ENCODE peak calls at places on chromosomes 5 and 9, in four cellular contexts. L is ovary, U is cardiac fibroblast, V is HFFc6. R is an unnamed sample.

GRCh38 chr5:171601266-171601881 is 181.9 kb downstream of the FGF18 start:
- DNase-seq in V (no peak), L (no peak), U (no peak), R (no peak)

GRCh38 chr5:175696139-175696854 is 38.4 kb downstream of the HRH2 start:
- DNase-seq in L (peak), V (no peak), U (peak), R (no peak)

GRCh38 chr9:81370096-81370495 is 319.3 kb downstream of the TLE1 start:
- DNase-seq in U (no peak), L (no peak), V (no peak), R (no peak)

GRCh38 chr5:109759304-109759703 is 69.6 kb downstream of the MAN2A1 start:
- DNase-seq in U (peak), V (peak), L (no peak), R (no peak)

GRCh38 chr9:3768698-3769458 is 243.1 kb upstream of the RFX3 start:
- DNase-seq in U (peak), L (no peak), V (peak), R (peak)

GRCh38 chr5:122392844-122393243 is 80.8 kb downstream of the SNCAIP start:
- DNase-seq in V (no peak), L (no peak), U (peak), R (peak)

GRCh38 chr9:124284940-124285441 is 27.2 kb downstream of the NEK6 start:
- DNase-seq in V (no peak), U (peak), L (peak), R (no peak)

GRCh38 chr5:171842777-171843053 is 57.1 kb downstream of the SMIM23 start:
- DNase-seq in V (no peak), L (no peak), U (no peak), R (no peak)

GRCh38 chr5:76412511-76412910 is 9.4 kb downstream of the IQGAP2 start:
- DNase-seq in L (no peak), V (no peak), U (no peak), R (no peak)

GRCh38 chr5:12246016-12246415 is 341.8 kb upstream of the CTNND2 start:
- DNase-seq in L (no peak), U (no peak), V (no peak), R (no peak)

GRCh38 chr5:15711881-15712280 is 211.9 kb downstream of the FBXL7 start:
- DNase-seq in U (no peak), V (no peak), L (no peak), R (no peak)

GRCh38 chr5:131747180-131748105 is 49.4 kb downstream of the FNIP1 start:
- DNase-seq in U (no peak), V (peak), L (no peak), R (no peak)

GRCh38 chr5:132033122-132033521 is 21.7 kb upstream of the ACSL6 start:
- DNase-seq in U (no peak), L (no peak), V (no peak), R (no peak)

GRCh38 chr9:123438821-123439220 is 82.8 kb downstream of the CRB2 start:
- DNase-seq in L (no peak), V (no peak), U (peak), R (no peak)

GRCh38 chr5:39164016-39164415 is 55.3 kb downstream of the FYB1 start:
- DNase-seq in V (no peak), U (no peak), L (no peak), R (no peak)

GRCh38 chr5:57841671-57842375 is 359.2 kb upstream of the ACTBL2 start:
- DNase-seq in V (peak), L (no peak), U (peak), R (peak)

GRCh38 chr5:76737131-76737556 is 21.2 kb downstream of the F2R start:
- DNase-seq in U (no peak), L (no peak), V (no peak), R (no peak)

GRCh38 chr9:14111670-14112069 is 202.3 kb downstream of the NFIB start:
- DNase-seq in L (no peak), U (peak), V (no peak), R (peak)

GRCh38 chr5:133682496-133682895 is 70.2 kb upstream of the FSTL4 start:
- DNase-seq in V (no peak), L (no peak), U (no peak), R (no peak)

GRCh38 chr5:44935262-44935661 is 126.5 kb downstream of the MRPS30 start:
- DNase-seq in U (no peak), L (no peak), V (no peak), R (no peak)

GRCh38 chr9:7246917-7247538 is 489.3 kb downstream of the KDM4C start:
- DNase-seq in U (no peak), L (no peak), V (no peak), R (no peak)

GRCh38 chr9:129569506-129570449 is 51.1 kb downstream of the C9orf50 start:
- DNase-seq in U (peak), L (peak), V (no peak), R (no peak)

GRCh38 chr9:134357631-134358025 is 31.4 kb downstream of the RXRA start:
- DNase-seq in L (no peak), U (no peak), V (no peak), R (no peak)

GRCh38 chr5:17123010-17123409 is 94.4 kb upstream of the BASP1 start:
- DNase-seq in U (peak), L (peak), V (no peak), R (no peak)

GRCh38 chr5:139841549-139841948 is 45.9 kb downstream of the PSD2 start:
- DNase-seq in L (no peak), V (no peak), U (no peak), R (no peak)
- TF ChIP-seq CTCF in L (no peak), V (peak), U (no peak), R (no peak)

DNA sequence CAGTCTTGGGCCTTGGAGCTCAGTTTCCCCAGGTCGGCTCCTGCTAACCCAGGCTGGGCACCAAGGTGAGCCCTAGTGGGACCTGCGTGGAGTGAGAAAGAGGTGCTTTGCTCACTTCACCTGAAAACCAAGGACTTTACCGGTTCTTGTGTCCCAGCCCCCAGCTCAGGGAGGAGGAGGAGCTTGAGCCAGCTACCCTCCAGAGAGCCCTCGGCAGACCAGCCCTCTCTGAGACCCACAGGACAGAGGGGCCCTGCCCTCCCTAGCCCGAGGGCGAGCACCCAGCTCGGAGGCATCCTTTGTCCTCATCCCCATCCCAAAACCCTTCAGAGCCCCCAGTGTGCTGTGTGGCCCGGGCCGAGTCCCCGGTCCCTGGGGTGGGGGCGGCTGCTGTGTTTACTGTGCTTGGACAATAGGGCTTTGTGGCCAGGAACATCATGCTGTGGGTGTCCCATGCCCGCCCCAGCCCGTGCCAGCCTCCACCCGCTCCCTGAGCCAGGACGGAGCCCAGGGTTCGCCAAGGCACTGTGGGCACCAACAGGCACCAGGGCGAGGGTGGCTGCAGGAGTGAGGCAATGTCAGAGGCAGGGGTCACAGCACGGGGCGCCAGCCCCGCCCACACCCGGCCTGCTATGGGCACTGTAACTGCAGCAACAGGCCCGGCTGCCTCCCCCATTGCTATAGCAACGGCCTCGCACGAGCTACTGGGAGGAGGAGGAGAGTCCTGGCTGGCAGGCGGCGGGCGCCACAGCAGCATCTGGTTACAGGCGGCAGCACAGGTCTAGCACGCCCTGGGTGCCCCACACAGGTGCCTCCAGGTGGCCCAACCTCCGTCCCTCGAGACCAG is 2.7 kb downstream of the ABCA2 start:
- DNase-seq in V (no peak), U (no peak), L (no peak), R (no peak)
- TF ChIP-seq CTCF in V (no peak), U (no peak), L (no peak), R (no peak)

DNA sequence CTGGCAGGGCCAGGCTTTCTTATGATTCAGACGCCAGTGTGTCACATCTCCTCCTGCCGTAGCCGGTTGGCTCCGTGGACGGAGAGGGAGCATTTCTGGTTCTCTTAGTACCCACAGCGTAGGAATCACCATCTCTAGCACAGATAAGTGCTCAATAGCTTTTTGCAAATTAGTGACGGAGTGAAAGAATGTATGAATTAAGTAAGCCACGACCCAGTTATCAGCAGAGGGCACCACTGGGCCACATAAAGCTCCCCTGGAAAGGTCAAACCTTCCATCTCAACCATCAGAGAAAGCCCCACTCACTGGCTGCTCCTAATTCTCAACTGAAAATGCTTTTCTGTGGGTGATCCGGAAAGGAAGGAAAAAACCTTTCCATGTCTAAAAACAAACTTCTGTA is 317.0 kb upstream of the ADCY2 start:
- DNase-seq in L (no peak), V (no peak), U (no peak), R (no peak)
- TF ChIP-seq CTCF in L (no peak), V (no peak), U (no peak), R (no peak)

GRCh38 chr5:155839251-155840037 is 487.5 kb upstream of the SGCD start:
- DNase-seq in L (no peak), U (no peak), V (no peak), R (no peak)
- TF ChIP-seq CTCF in L (no peak), U (no peak), V (no peak), R (no peak)

DNA sequence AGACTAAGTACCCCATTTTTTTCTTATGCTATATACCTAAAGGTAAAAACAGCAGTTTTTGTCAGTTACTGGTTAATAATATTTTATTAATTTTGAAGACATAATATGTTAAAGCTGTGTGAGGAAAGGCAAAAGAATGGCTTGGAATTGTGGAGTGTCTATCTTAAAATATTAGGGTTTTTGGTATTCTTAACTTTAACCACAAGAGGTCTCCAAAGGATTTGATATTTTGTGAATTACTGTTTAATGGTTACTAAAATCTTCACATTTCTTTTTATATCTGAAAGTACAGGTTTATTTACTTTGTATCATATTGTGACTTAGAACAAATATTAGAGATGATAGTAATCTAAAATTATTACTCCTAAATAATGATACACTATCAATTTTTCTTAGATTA is 32.0 kb upstream of the DHFR start:
- DNase-seq in L (no peak), U (peak), V (peak), R (peak)
- TF ChIP-seq CTCF in L (no peak), U (peak), V (peak), R (peak)

GRCh38 chr5:10140195-10140973 is 109.3 kb downstream of the ATPSCKMT start:
- DNase-seq in V (peak), U (no peak), L (no peak), R (no peak)
- TF ChIP-seq CTCF in V (peak), U (peak), L (no peak), R (peak)

GRCh38 chr9:89923174-89923573 is 318.4 kb downstream of the GADD45G start:
- DNase-seq in V (no peak), U (no peak), L (no peak), R (no peak)

GRCh38 chr9:89924611-89925010 is 319.8 kb downstream of the GADD45G start:
- DNase-seq in V (no peak), L (no peak), U (no peak), R (no peak)

GRCh38 chr9:89926167-89926566 is 321.4 kb downstream of the GADD45G start:
- DNase-seq in L (no peak), U (no peak), V (no peak), R (no peak)

GRCh38 chr9:89922099-89922498 is 317.3 kb downstream of the GADD45G start:
- DNase-seq in U (no peak), L (no peak), V (no peak), R (no peak)

DNA sequence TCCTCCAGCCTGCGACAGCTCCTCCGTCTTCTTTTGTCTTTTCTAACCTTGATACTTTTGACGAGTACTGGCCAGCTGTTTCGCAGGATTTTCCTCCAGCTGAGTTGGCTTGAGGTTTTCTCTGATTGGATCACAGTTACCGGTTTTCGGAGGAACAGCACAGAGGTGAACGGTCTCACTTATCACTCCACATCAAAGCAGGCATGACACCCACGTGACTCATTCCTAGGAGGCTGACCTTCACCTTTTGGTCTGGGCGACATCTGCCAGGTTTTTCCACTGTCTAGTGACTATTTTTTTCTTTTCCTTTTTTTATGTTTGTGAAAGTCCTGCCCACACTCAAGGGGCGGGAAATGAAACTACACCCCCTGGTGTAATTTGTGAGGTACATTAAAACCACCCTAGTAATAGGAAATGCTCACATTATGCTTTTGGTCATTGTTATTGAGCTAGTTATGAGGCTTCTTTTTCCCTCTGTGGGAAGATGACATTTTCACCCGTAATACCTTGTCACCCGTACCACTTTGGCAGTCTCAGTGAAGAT is 319.2 kb downstream of the GADD45G start:
- DNase-seq in V (no peak), L (peak), U (no peak), R (no peak)
- TF ChIP-seq CTCF in V (no peak), L (no peak), U (no peak), R (no peak)

GRCh38 chr5:78886650-78887230 is 98.4 kb downstream of the ARSB start:
- DNase-seq in U (peak), L (no peak), V (no peak), R (no peak)
- TF ChIP-seq CTCF in U (peak), L (no peak), V (peak), R (peak)

DNA sequence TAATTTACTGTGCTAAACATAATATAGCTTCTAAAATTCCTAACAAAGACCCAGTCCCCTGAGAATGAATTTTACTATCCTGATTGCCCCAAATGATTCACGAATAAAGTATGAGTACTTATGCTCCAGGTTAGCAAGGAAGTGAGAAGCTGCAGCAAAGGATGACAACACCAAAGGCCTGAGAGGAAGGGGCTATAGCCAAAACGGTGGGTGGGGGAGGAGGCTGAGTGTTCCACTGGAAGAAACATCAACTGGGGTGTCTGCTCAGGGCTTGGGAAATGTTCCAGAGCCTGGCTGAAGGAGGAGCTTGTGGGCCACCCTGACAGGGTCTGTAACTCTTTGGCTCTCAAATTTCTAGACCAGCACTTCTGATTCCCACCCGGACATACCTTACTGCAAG is 157.2 kb downstream of the ADAMTS12 start:
- DNase-seq in L (no peak), U (peak), V (no peak), R (no peak)
- TF ChIP-seq CTCF in L (no peak), U (no peak), V (no peak), R (no peak)